ENCODE peak calls at places on chromosomes 12 and 14, in ten cellular contexts. N is neural progenitor cell, R is lower leg skin, A is GM23338, G is stomach, Y is GM12865, D is mucosa of descending colon, X is PC-9, B is cardiac muscle cell, S is brain microvascular endothelial cell. W is an unnamed sample.
A peak's percentile ranks its signal among the peaks of the same experiment; 100 is the strongest.

GRCh38 chr12:21771311-21771710 is 3.2 kb downstream of the KCNJ8 start:
- DNase-seq in N (no peak), R (no peak), A (no peak), G (no peak), Y (no peak), D (no peak), X (no peak), B (no peak), S (no peak), W (no peak)

GRCh38 chr14:88204221-88204620 is 118.8 kb downstream of the KCNK10 start:
- DNase-seq in N (no peak), R (no peak), A (no peak), G (no peak), Y (no peak), D (peak; percentile 63), X (no peak), B (no peak), S (no peak), W (no peak)

GRCh38 chr14:76326918-76327689 is 48.8 kb upstream of the ESRRB start:
- DNase-seq in N (no peak), R (no peak), A (no peak), G (no peak), Y (no peak), D (no peak), X (no peak), B (no peak), S (no peak), W (peak; percentile 20)

GRCh38 chr12:75814856-75815754 is 216.5 kb downstream of the PHLDA1 start:
- DNase-seq in N (no peak), R (no peak), A (no peak), G (no peak), Y (peak; percentile 21), D (peak; percentile 23), X (peak; percentile 53), B (no peak), S (peak; percentile 95), W (peak; percentile 23)

GRCh38 chr12:95182868-95183415 is 34.3 kb downstream of the FGD6 start:
- DNase-seq in N (no peak), R (no peak), A (no peak), G (no peak), Y (peak; percentile 68), D (no peak), X (no peak), B (no peak), S (peak; percentile 87), W (no peak)

GRCh38 chr14:78023112-78023511 is 147.1 kb upstream of the NRXN3 start:
- DNase-seq in N (no peak), R (no peak), A (no peak), G (no peak), Y (no peak), D (no peak), X (no peak), B (no peak), S (no peak), W (no peak)

GRCh38 chr12:87280356-87280755 is 748.8 kb downstream of the C12orf50 start:
- DNase-seq in N (no peak), R (no peak), A (no peak), G (no peak), Y (peak; percentile 26), D (no peak), X (no peak), B (no peak), S (no peak), W (peak; percentile 48)

GRCh38 chr14:61281186-61281676 is at the start of gene TMEM30B:
- DNase-seq in N (no peak), R (peak; percentile 62), A (peak; percentile 96), G (peak; percentile 94), Y (no peak), D (peak; percentile 90), X (peak; percentile 98), B (no peak), S (no peak), W (no peak)

DNA sequence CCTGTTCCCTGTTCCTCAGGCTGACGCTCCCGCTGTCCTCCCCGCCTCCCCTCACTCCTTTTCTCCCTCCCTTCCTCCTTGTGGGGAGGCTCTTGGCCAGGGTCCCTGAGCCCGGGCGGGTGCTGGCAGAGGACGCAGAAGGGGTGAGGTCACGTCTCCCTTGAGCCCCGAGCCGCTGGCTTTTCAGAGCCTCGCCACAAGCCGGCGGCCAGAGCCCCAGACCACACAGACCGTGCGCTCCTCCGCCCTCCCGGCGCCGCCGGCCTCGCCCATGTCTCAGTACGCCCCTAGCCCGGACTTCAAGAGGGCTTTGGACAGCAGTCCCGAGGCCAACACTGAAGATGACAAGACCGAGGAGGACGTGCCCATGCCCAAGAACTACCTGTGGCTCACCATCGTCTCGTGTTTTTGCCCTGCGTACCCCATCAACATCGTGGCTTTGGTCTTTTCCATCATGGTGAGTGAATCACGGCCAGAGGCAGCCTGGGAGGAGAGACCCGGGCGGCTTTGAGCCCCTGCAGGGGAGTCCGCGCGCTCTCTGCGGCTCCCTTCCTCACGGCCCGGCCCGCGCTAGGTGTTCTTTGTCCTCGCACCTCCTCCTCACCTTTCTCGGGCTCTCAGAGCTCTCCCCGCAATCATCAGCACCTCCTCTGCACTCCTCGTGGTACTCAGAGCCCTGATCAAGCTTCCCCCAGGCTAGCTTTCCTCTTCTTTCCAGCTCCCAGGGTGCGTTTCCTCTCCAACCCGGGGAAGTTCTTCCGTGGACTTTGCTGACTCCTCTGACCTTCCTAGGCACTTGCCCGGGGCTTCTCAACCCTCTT is at the start of gene TMEM233:
- DNase-seq in N (peak; percentile 83), R (no peak), A (peak; percentile 72), G (no peak), Y (no peak), D (no peak), X (no peak), B (peak; percentile 5), S (no peak), W (no peak)
- H3K4me3 ChIP-seq in N (peak within 1 kb of the TSS; percentile 44), R (peak within 1 kb of the TSS; percentile 3), A (peak within 1 kb of the TSS; percentile 82), G (peak within 1 kb of the TSS; percentile 25), Y (no peak within 1 kb of the TSS), D (no peak within 1 kb of the TSS), X (no peak within 1 kb of the TSS), B (peak within 1 kb of the TSS; percentile 21), S (no peak within 1 kb of the TSS), W (no peak within 1 kb of the TSS)

GRCh38 chr14:21204167-21205025 is 48.5 kb upstream of the OR5AU1 start:
- DNase-seq in N (no peak), R (no peak), A (no peak), G (no peak), Y (no peak), D (no peak), X (no peak), B (no peak), S (no peak), W (no peak)

GRCh38 chr14:21201732-21202462 is 46.0 kb upstream of the OR5AU1 start:
- DNase-seq in N (no peak), R (no peak), A (no peak), G (no peak), Y (no peak), D (no peak), X (no peak), B (no peak), S (no peak), W (no peak)

GRCh38 chr14:21203470-21204166 is 47.8 kb upstream of the OR5AU1 start:
- DNase-seq in N (no peak), R (no peak), A (no peak), G (no peak), Y (no peak), D (no peak), X (no peak), B (no peak), S (no peak), W (no peak)

GRCh38 chr14:21200752-21201461 is 45.0 kb upstream of the OR5AU1 start:
- DNase-seq in N (no peak), R (no peak), A (no peak), G (no peak), Y (no peak), D (no peak), X (no peak), B (no peak), S (no peak), W (no peak)

DNA sequence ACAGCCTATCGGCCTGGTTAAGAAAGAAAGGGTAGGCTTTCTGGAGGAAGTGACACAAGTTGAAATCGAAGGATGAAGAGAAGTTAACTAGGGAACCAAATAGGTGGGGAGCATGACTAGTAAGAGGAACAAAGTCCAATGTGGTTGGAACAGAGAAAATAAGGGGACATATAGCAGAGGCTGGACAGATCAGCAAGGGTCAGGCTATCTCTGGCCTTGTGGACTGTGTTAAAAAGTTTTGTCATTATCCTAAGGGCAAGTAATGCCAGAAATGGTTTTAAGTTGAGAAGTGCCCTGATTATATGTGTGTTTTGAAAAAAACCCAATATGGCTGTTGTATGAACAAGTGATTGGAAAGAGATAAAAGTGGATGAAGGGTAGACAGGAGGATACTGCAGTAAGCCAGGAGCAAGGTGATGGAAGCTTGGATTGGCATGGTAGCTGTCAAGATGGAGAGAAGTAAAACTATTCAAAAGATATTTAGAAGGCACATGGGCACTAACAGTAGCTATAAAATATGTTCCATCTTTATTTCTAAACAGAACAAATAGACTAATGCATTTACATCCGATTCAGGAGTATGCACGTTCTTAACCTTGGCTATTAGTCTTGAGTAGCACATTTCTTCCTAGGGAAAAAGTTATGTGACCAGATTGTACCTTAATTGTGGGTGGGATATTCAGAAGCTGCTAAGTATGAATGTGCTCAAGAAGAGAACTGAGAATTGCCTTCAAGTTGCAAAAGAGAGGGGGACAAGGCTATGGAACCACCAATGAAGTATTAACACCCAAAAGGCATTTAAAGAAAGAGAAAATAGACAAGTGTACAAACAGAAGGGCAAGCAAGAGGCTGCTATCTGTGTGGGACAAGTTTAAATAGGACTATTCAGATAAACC is 46.8 kb upstream of the OR5AU1 start:
- DNase-seq in N (no peak), R (no peak), A (no peak), G (no peak), Y (no peak), D (no peak), X (no peak), B (no peak), S (no peak), W (no peak)
- TF ChIP-seq CTCF in N (no peak), R (no peak), A (no peak), G (no peak), Y (no peak), D (no peak), X (no peak), B (no peak), S (no peak), W (no peak)

DNA sequence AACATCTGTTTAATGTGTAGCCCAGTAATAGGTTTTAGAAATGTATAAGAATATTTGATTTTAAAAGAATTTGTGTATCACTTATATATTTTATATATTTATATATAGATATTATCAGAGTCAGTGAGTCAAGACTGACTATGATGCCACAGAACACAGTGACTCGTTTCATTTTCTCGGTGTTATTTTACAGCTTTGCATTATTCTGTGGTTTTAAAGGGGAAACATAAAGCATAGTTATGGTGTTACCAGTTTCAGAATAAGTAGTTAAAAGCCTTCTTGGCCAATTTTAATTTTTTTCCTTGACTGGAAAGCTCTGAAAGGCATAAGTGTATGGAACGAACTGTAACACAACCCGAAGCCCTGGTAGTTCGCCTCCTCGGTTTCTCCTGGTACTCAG is 91.0 kb downstream of the GRIP1 start:
- DNase-seq in N (no peak), R (no peak), A (no peak), G (no peak), Y (peak; percentile 9), D (no peak), X (no peak), B (no peak), S (peak; percentile 28), W (no peak)
- H3K4me3 ChIP-seq in N (no peak overlapping the region), R (no peak overlapping the region), A (no peak overlapping the region), G (no peak overlapping the region), Y (no peak overlapping the region), D (no peak overlapping the region), X (no peak overlapping the region), B (no peak overlapping the region), S (no peak overlapping the region), W (no peak overlapping the region)

DNA sequence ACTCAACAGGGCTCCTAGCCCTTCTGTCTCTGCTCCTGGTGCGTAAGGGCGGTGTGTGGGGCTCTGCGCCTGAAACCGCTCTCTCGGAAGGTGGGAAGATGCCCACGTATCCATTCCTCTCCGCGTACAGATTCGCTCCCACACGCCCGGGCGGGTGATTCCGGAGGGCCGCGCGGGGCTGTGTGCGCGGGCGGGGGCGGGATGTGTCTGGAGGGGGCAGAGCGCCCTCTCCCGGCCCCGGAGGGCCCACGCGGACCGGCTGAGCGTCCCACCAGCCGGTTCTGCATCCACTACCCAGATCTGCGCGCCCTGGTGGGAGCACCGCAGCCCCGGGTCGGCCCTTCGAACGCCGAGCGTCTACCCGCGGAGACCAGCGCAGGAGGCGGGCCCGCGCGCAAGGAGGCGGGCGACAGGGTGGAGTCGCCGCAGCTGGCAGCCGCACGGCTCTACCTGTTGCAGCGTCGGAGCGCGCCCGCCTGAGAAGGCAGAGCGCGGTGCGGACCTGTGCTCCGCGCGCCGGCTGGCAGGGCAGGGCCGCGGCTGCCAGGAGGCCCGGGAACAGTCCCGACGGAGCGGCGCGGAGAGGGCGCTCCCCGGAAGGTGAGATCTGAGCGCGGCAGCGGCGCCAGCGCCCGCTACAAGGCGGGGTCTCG is 1.4 kb upstream of the KCNK13 start:
- DNase-seq in N (peak; percentile 85), R (no peak), A (peak; percentile 87), G (peak; percentile 42), Y (peak; percentile 72), D (peak; percentile 49), X (no peak), B (peak; percentile 75), S (peak; percentile 13), W (peak; percentile 39)
- TF ChIP-seq CTCF in N (peak; percentile 71), R (no peak), A (peak; percentile 75), G (no peak), Y (peak; percentile 53), D (no peak), X (no peak), B (peak; percentile 58), S (peak; percentile 57), W (peak; percentile 8)

W was measured in NB4.